ENCODE peak calls at places on chromosomes 4 and X, in ten cellular contexts. N is effector memory CD4-positive, alpha-beta T cell; R is kidney epithelial cell; W is brain microvascular endothelial cell; T is osteoblast; X is MM.1S; H is fibroblast of mammary gland; K is lower leg skin; E is K562; L is fibroblast of lung. M is an unnamed sample.

GRCh38 chr4:66062044-66062443 is 391.8 kb upstream of the EPHA5 start:
- DNase-seq in N (no peak), R (no peak), W (no peak), T (no peak), X (no peak), H (peak; percentile 29), K (no peak), E (no peak), L (no peak), M (no peak)

GRCh38 chr4:180664766-180665368 is 1578.3 kb upstream of the TENM3 start:
- DNase-seq in N (no peak), R (peak; percentile 56), W (peak; percentile 87), T (no peak), X (peak; percentile 83), H (peak; percentile 86), K (peak; percentile 79), E (peak; percentile 39), L (peak; percentile 93), M (peak; percentile 40)

GRCh38 chr4:56730097-56730496 is 49.0 kb upstream of the HOPX start:
- DNase-seq in N (no peak), R (no peak), W (no peak), T (no peak), X (no peak), H (no peak), K (no peak), E (no peak), L (no peak), M (no peak)

GRCh38 chr4:153594208-153594607 is 89.9 kb upstream of the TLR2 start:
- DNase-seq in N (no peak), R (no peak), W (no peak), T (no peak), X (peak; percentile 16), H (peak; percentile 15), K (no peak), E (no peak), L (no peak), M (peak; percentile 39)

GRCh38 chr4:183747931-183748664 is 89.0 kb downstream of the TRAPPC11 start:
- DNase-seq in N (no peak), R (no peak), W (no peak), T (no peak), X (no peak), H (no peak), K (peak; percentile 37), E (no peak), L (no peak), M (no peak)

GRCh38 chr4:20538922-20539321 is 161.3 kb upstream of the PACRGL start:
- DNase-seq in N (no peak), R (no peak), W (no peak), T (no peak), X (no peak), H (no peak), K (no peak), E (no peak), L (no peak), M (no peak)

GRCh38 chr4:82780398-82781231 is 18.0 kb downstream of the SCD5 start:
- DNase-seq in N (no peak), R (no peak), W (peak; percentile 87), T (no peak), X (no peak), H (peak; percentile 49), K (peak; percentile 91), E (no peak), L (peak; percentile 36), M (peak; percentile 48)

GRCh38 chrX:129808829-129809745 is 29.3 kb downstream of the SASH3 start:
- DNase-seq in N (no peak), R (no peak), W (no peak), T (peak; percentile 35), X (no peak), H (peak; percentile 50), K (no peak), E (no peak), L (no peak), M (no peak)

GRCh38 chr4:46450556-46450955 is 60.6 kb upstream of the GABRA2 start:
- DNase-seq in N (no peak), R (no peak), W (no peak), T (no peak), X (no peak), H (no peak), K (no peak), E (no peak), L (no peak), M (no peak)

GRCh38 chr4:59540311-59540710 is 1659.8 kb upstream of the ADGRL3 start:
- DNase-seq in N (no peak), R (no peak), W (no peak), T (no peak), X (no peak), H (no peak), K (no peak), E (no peak), L (no peak), M (no peak)

GRCh38 chr4:186037692-186038658 is 31.0 kb upstream of the TLR3 start:
- DNase-seq in N (no peak), R (peak; percentile 54), W (peak; percentile 73), T (peak; percentile 89), X (peak; percentile 63), H (peak; percentile 79), K (no peak), E (peak; percentile 68), L (peak; percentile 85), M (peak; percentile 36)

GRCh38 chr4:126051709-126052424 is 737.1 kb downstream of the FAT4 start:
- DNase-seq in N (no peak), R (peak; percentile 4), W (peak; percentile 45), T (no peak), X (no peak), H (peak; percentile 79), K (no peak), E (no peak), L (peak; percentile 95), M (no peak)

GRCh38 chr4:139300431-139301142 is 718 bp upstream of the NAA15 start:
- DNase-seq in N (no peak), R (no peak), W (peak; percentile 62), T (peak; percentile 81), X (no peak), H (peak; percentile 73), K (no peak), E (no peak), L (peak; percentile 65), M (no peak)

GRCh38 chrX:118807151-118808017 is 16.2 kb upstream of the ZCCHC12 start:
- DNase-seq in N (no peak), R (no peak), W (peak; percentile 6), T (no peak), X (peak; percentile 51), H (peak; percentile 58), K (no peak), E (peak; percentile 34), L (peak; percentile 54), M (no peak)

GRCh38 chrX:2188316-2188715 is 312.5 kb downstream of the DHRSX start:
- DNase-seq in N (no peak), R (no peak), W (peak; percentile 40), T (peak; percentile 8), X (no peak), H (no peak), K (no peak), E (peak; percentile 12), L (no peak), M (no peak)

GRCh38 chr4:88746186-88746585 is 48.6 kb upstream of the NAP1L5 start:
- DNase-seq in N (no peak), R (no peak), W (no peak), T (no peak), X (no peak), H (no peak), K (no peak), E (no peak), L (peak; percentile 37), M (no peak)
- H3K4me3 ChIP-seq in N (no peak overlapping the region), R (no peak overlapping the region), W (no peak overlapping the region), T (no peak overlapping the region), X (no peak overlapping the region), H (no peak overlapping the region), K (no peak overlapping the region), E (no peak overlapping the region), L (no peak overlapping the region), M (no peak overlapping the region)

GRCh38 chr4:76210502-76210901 is 3.1 kb downstream of the SCARB2 start:
- DNase-seq in N (no peak), R (no peak), W (no peak), T (no peak), X (peak; percentile 41), H (no peak), K (no peak), E (no peak), L (no peak), M (no peak)
- H3K4me3 ChIP-seq in N (no peak overlapping the region), R (no peak overlapping the region), W (no peak overlapping the region), T (peak overlapping the region; percentile 91), X (peak overlapping the region; percentile 87), H (no peak overlapping the region), K (no peak overlapping the region), E (no peak overlapping the region), L (no peak overlapping the region), M (peak overlapping the region; percentile 89)

GRCh38 chrX:152637649-152638442 is at the start of gene GABRQ:
- DNase-seq in N (no peak), R (no peak), W (peak; percentile 40), T (peak; percentile 72), X (peak; percentile 67), H (peak; percentile 8), K (no peak), E (peak; percentile 89), L (peak; percentile 3), M (no peak)
- H3K4me3 ChIP-seq in N (no peak within 1 kb of the TSS), R (no peak within 1 kb of the TSS), W (peak within 1 kb of the TSS; percentile 17), T (no peak within 1 kb of the TSS), X (peak within 1 kb of the TSS; percentile 27), H (no peak within 1 kb of the TSS), K (no peak within 1 kb of the TSS), E (peak within 1 kb of the TSS; percentile 29), L (no peak within 1 kb of the TSS), M (peak within 1 kb of the TSS; percentile 49)

DNA sequence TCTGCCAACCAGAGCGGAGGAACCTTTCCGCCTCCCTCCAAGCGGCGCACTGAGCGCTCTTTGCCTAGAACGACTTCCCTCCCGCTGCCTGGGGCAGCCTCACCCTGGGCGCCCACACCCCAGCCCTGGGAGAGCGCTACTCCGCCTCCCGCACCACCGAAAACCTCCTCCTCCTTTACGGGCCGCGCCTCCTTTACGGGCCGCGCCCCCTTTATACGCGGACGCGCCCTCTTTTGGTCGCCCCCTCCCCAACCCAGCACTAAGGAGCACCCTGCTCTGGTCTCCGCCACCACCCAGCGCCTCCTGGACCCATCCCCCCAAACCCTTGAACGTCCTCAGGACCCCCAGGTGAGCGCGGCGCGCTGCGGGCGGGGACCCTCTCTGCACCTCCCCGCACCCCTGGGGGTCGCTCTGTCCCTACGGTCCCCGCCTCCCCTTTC is 586 bp upstream of the NSG1 start:
- DNase-seq in N (peak; percentile 19), R (no peak), W (no peak), T (peak; percentile 68), X (no peak), H (no peak), K (no peak), E (peak; percentile 34), L (no peak), M (no peak)
- H3K4me3 ChIP-seq in N (peak overlapping the region; percentile 88), R (peak overlapping the region; percentile 38), W (peak overlapping the region; percentile 27), T (no peak overlapping the region), X (no peak overlapping the region), H (no peak overlapping the region), K (peak overlapping the region; percentile 44), E (no peak overlapping the region), L (peak overlapping the region; percentile 17), M (peak overlapping the region; percentile 14)

M was measured in breast epithelium.